ENCODE peak calls at places on chromosome 4, in five cellular contexts. Y is HepG2, W is K562, Z is H1, H is GM12878. S is an unnamed sample.

GRCh38 chr4:89838005-89838404 is 1.0 kb upstream of the SNCA start:
- DNase-seq in Z (no peak), W (no peak), Y (no peak), H (no peak), S (no peak)

GRCh38 chr4:38119663-38120374 is 159.6 kb downstream of the PTTG2 start:
- DNase-seq in Z (no peak), Y (no peak), H (no peak), W (no peak), S (no peak)

GRCh38 chr4:78360466-78360865 is 191.1 kb upstream of the ANXA3 start:
- DNase-seq in Z (no peak), Y (no peak), H (no peak), W (no peak), S (no peak)

GRCh38 chr4:31682796-31683195 is 962.6 kb downstream of the PCDH7 start:
- DNase-seq in W (no peak), H (no peak), Z (no peak), Y (no peak), S (no peak)

GRCh38 chr4:7458066-7458425 is 23.3 kb upstream of the PSAPL1 start:
- DNase-seq in Y (no peak), H (no peak), Z (no peak), W (no peak), S (no peak)

GRCh38 chr4:76090241-76090691 is 15.8 kb downstream of the ART3 start:
- DNase-seq in Z (no peak), H (no peak), Y (peak; percentile 13), W (peak; percentile 58), S (no peak)

GRCh38 chr4:130632731-130633604 is 1537.0 kb downstream of the C4orf33 start:
- DNase-seq in Y (peak; percentile 10), Z (no peak), W (no peak), H (no peak), S (no peak)

GRCh38 chr4:7342581-7343352 is 92.0 kb downstream of the PSAPL1 start:
- DNase-seq in Z (no peak), W (no peak), H (no peak), Y (no peak), S (no peak)

GRCh38 chr4:38935391-38936073 is 67.9 kb downstream of the FAM114A1 start:
- DNase-seq in Z (no peak), W (no peak), Y (no peak), H (no peak), S (no peak)

GRCh38 chr4:52015366-52015765 is 4.8 kb downstream of the LRRC66 start:
- DNase-seq in Y (peak; percentile 58), H (no peak), W (no peak), Z (no peak), S (no peak)

GRCh38 chr4:150007512-150007911 is 70.7 kb upstream of the DCLK2 start:
- DNase-seq in W (no peak), Y (no peak), H (no peak), Z (no peak), S (peak; percentile 13)

GRCh38 chr4:7155611-7156071 is 36.7 kb upstream of the SORCS2 start:
- DNase-seq in W (peak; percentile 32), Z (no peak), Y (no peak), H (no peak), S (no peak)

GRCh38 chr4:163395758-163396157 is 52.1 kb downstream of the NPY5R start:
- DNase-seq in H (no peak), W (no peak), Z (no peak), Y (no peak), S (no peak)
- H3K4me3 ChIP-seq in H (no peak overlapping the region), W (no peak overlapping the region), Z (no peak overlapping the region), Y (peak overlapping the region; percentile 30), S (no peak overlapping the region)

GRCh38 chr4:118823471-118823870 is 12.5 kb downstream of the SEC24D start:
- DNase-seq in W (no peak), Y (no peak), H (no peak), Z (no peak), S (peak; percentile 28)
- TF ChIP-seq ZNF274 in W (no peak), Y (no peak), H (no peak), Z (no peak), S (no peak)

DNA sequence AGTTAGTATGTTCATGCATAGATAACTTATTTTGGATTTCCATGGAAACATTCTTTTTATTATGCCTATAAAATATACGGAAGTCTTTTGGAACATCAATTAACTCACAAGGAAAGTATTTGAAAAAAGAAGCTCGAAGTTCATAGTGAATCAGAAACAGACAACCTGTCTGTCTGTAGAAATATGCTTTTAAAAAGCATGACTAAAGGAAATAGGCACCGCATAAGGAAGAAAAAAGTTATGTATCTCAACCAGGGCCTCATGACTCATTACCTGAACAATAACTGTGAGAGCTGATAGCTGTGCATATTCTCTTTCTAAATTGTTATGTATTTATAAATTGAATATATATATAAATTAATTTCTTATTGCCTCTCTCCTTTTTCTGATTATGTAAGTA is 324.1 kb downstream of the TLL1 start:
- DNase-seq in H (no peak), Y (no peak), W (no peak), Z (no peak), S (no peak)
- H3K4me2 ChIP-seq in H (no peak overlapping the region), Y (no peak overlapping the region), W (no peak overlapping the region), Z (no peak overlapping the region), S (no peak overlapping the region)

GRCh38 chr4:122728781-122729330 is 3.6 kb upstream of the BBS12 start:
- DNase-seq in Z (no peak), H (no peak), Y (no peak), W (no peak), S (no peak)

GRCh38 chr4:122733805-122734155 is 1.3 kb downstream of the BBS12 start:
- DNase-seq in H (no peak), Z (no peak), W (no peak), Y (no peak), S (no peak)

GRCh38 chr4:122732329-122733026 is at the start of gene BBS12:
- DNase-seq in H (peak; percentile 97), Z (peak; percentile 99), Y (peak; percentile 98), W (peak; percentile 95), S (peak; percentile 98)

GRCh38 chr4:122731676-122732075 is 828 bp upstream of the BBS12 start:
- DNase-seq in W (no peak), Z (no peak), H (no peak), Y (no peak), S (no peak)
- H3K4me3 ChIP-seq in W (peak overlapping the region; percentile 66), Z (no peak overlapping the region), H (no peak overlapping the region), Y (no peak overlapping the region), S (peak overlapping the region; percentile 30)

DNA sequence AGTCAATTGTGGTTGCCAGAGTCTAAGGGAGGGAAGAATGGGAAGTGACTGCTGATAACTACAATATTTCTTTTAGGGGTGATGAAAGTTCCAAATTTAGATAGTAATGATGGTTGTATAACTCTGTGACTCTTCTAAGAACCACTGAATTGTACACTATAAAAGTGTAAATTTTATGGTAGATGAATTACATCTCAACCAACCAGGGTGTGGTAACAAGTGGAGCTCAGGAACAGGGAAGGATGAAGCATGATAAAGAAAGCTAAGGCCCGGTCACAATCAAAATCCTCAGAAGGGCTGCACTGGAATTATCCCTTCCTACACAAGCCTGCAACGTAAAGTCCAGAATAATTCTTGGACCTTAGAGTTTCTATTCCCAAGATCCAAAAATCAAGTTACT is 143.2 kb downstream of the PPARGC1A start:
- DNase-seq in Y (no peak), H (no peak), W (no peak), Z (no peak), S (no peak)
- TF ChIP-seq ZNF274 in Y (no peak), H (no peak), W (no peak), Z (no peak), S (no peak)

GRCh38 chr4:158873795-158874359 is 105.1 kb downstream of the FNIP2 start:
- DNase-seq in H (no peak), Y (peak; percentile 5), Z (no peak), W (no peak), S (peak; percentile 15)
- H3K4me2 ChIP-seq in H (no peak overlapping the region), Y (no peak overlapping the region), Z (no peak overlapping the region), W (no peak overlapping the region), S (peak overlapping the region; percentile 20)

GRCh38 chr4:60683357-60683756 is 516.8 kb upstream of the ADGRL3 start:
- DNase-seq in Y (no peak), Z (no peak), H (no peak), W (no peak), S (no peak)

GRCh38 chr4:60683953-60684352 is 516.2 kb upstream of the ADGRL3 start:
- DNase-seq in H (no peak), W (no peak), Z (no peak), Y (no peak), S (no peak)

GRCh38 chr4:60682901-60683300 is 517.2 kb upstream of the ADGRL3 start:
- DNase-seq in W (no peak), Y (no peak), Z (no peak), H (no peak), S (no peak)
- H3K4me3 ChIP-seq in W (no peak overlapping the region), Y (no peak overlapping the region), Z (no peak overlapping the region), H (no peak overlapping the region), S (no peak overlapping the region)

DNA sequence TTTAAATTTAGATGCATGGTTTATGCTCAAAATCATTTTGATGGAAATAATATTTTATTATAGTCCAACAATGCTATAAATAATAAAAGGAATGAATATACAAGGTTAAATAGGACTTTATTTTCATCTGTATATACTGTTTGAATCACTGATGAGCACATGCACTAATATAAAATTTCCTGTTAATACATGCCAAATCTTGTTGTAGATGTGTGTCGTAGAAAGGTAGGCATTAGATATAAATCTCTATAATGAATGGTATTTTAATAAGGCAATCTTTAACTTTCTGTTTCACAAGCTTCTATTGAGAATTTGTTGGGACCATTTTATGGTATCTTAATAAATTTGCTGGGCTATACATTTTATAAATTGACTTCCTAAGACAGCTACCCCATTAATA is 868.8 kb downstream of the CCSER1 start:
- DNase-seq in Z (no peak), Y (no peak), H (no peak), W (no peak), S (no peak)
- TF ChIP-seq ZNF274 in Z (no peak), Y (no peak), H (no peak), W (no peak), S (no peak)

GRCh38 chr4:152728343-152728742 is 48.5 kb upstream of the TMEM154 start:
- DNase-seq in W (no peak), Y (no peak), H (no peak), Z (no peak), S (no peak)

GRCh38 chr4:152731997-152732396 is 47.5 kb downstream of the TIGD4 start:
- DNase-seq in Y (no peak), W (no peak), H (no peak), Z (no peak), S (no peak)

GRCh38 chr4:152724494-152724893 is 44.7 kb upstream of the TMEM154 start:
- DNase-seq in Z (no peak), Y (no peak), W (no peak), H (no peak), S (no peak)

GRCh38 chr4:152729466-152729865 is 49.7 kb upstream of the TMEM154 start:
- DNase-seq in Y (no peak), Z (no peak), H (no peak), W (no peak), S (no peak)

GRCh38 chr4:152727784-152728183 is 48.0 kb upstream of the TMEM154 start:
- DNase-seq in H (no peak), Y (no peak), W (no peak), Z (no peak), S (no peak)
- H3K4me2 ChIP-seq in H (no peak overlapping the region), Y (no peak overlapping the region), W (no peak overlapping the region), Z (no peak overlapping the region), S (no peak overlapping the region)

S was measured in HCT116.